ENCODE peak calls at places on chromosomes 13 and 19, in nine cellular contexts. P is osteoblast; M is AG09309; I is fibroblast of pulmonary artery; H is IMR-90; K is astrocyte; C is GM12878; L is CD4-positive, alpha-beta T cell; B is ascending aorta. T is an unnamed sample.

GRCh38 chr13:26412263-26412662 is 145.2 kb upstream of the WASF3 start:
- DNase-seq in H (no peak), M (no peak), L (no peak), C (no peak), P (no peak), K (no peak), I (no peak), B (no peak), T (no peak)

GRCh38 chr19:7386308-7386707 is 37.6 kb downstream of the ARHGEF18 start:
- DNase-seq in M (no peak), P (no peak), B (no peak), H (no peak), L (no peak), I (no peak), C (no peak), K (no peak), T (no peak)

GRCh38 chr19:47045867-47046470 is 2.5 kb downstream of the TMEM160 start:
- DNase-seq in H (no peak), B (no peak), C (no peak), I (no peak), L (no peak), K (no peak), M (no peak), P (peak; percentile 62), T (no peak)

GRCh38 chr19:5342573-5343201 is 2.1 kb upstream of the PTPRS start:
- DNase-seq in C (no peak), K (no peak), L (no peak), P (peak; percentile 54), B (no peak), M (no peak), I (no peak), H (no peak), T (no peak)

GRCh38 chr13:91017669-91018053 is 329.8 kb upstream of the MIR17HG start:
- DNase-seq in P (no peak), H (no peak), I (no peak), B (no peak), K (peak; percentile 0), L (no peak), C (no peak), M (no peak), T (no peak)

GRCh38 chr19:49997709-49998108 is 27.5 kb downstream of the VRK3 start:
- DNase-seq in K (no peak), L (no peak), P (peak; percentile 71), H (peak; percentile 13), I (peak; percentile 23), C (peak; percentile 26), B (no peak), M (no peak), T (peak; percentile 15)

GRCh38 chr19:4328243-4328990 is 10.2 kb downstream of the STAP2 start:
- DNase-seq in K (peak; percentile 51), I (peak; percentile 97), M (no peak), B (peak; percentile 94), C (peak; percentile 75), P (peak; percentile 95), L (peak; percentile 93), H (peak; percentile 74), T (peak; percentile 98)

GRCh38 chr13:47816835-47817234 is 184.2 kb downstream of the SUCLA2 start:
- DNase-seq in I (no peak), P (no peak), C (no peak), K (no peak), M (no peak), B (no peak), L (no peak), H (no peak), T (no peak)

GRCh38 chr13:30355405-30355741 is 48.0 kb upstream of the KATNAL1 start:
- DNase-seq in M (no peak), C (no peak), P (no peak), H (no peak), L (peak; percentile 15), I (no peak), K (no peak), B (no peak), T (no peak)

GRCh38 chr19:46716013-46716671 is 772 bp downstream of the PRKD2 start:
- DNase-seq in P (peak; percentile 90), K (no peak), B (no peak), H (no peak), C (no peak), L (no peak), I (no peak), M (no peak), T (no peak)

GRCh38 chr19:16366433-16367268 is 42.0 kb downstream of the KLF2 start:
- DNase-seq in I (no peak), C (peak; percentile 69), L (no peak), K (no peak), M (no peak), H (no peak), B (no peak), P (peak; percentile 57), T (no peak)

GRCh38 chr13:105979131-105979530 is 556.3 kb downstream of the EFNB2 start:
- DNase-seq in P (no peak), I (no peak), H (no peak), M (no peak), K (no peak), L (no peak), B (no peak), C (no peak), T (no peak)

GRCh38 chr19:37594982-37595382 is 306 bp downstream of the ZNF540 start:
- DNase-seq in H (peak; percentile 58), K (peak; percentile 74), I (no peak), B (peak; percentile 88), L (peak; percentile 34), C (peak; percentile 16), P (peak; percentile 27), M (peak; percentile 11), T (no peak)

GRCh38 chr13:113592571-113592970 is 8.0 kb downstream of the TFDP1 start:
- DNase-seq in M (no peak), H (no peak), C (no peak), P (peak; percentile 67), K (no peak), I (no peak), B (peak; percentile 30), L (no peak), T (no peak)

GRCh38 chr13:38902551-38902950 is 88.1 kb downstream of the STOML3 start:
- DNase-seq in K (no peak), H (no peak), B (no peak), M (no peak), L (no peak), I (no peak), C (no peak), P (no peak), T (no peak)

GRCh38 chr19:10478476-10478875 is 24.7 kb downstream of the KEAP1 start:
- DNase-seq in P (peak; percentile 29), K (no peak), I (no peak), B (no peak), M (no peak), L (no peak), H (peak; percentile 36), C (no peak), T (peak; percentile 62)

GRCh38 chr19:10474962-10475451 is 28.1 kb downstream of the KEAP1 start:
- DNase-seq in K (no peak), B (no peak), M (no peak), L (no peak), I (no peak), H (no peak), C (no peak), P (peak; percentile 15), T (no peak)

GRCh38 chr19:10473192-10473591 is 30.0 kb downstream of the KEAP1 start:
- DNase-seq in B (no peak), K (no peak), P (no peak), M (no peak), L (no peak), H (no peak), I (no peak), C (no peak), T (peak; percentile 30)

DNA sequence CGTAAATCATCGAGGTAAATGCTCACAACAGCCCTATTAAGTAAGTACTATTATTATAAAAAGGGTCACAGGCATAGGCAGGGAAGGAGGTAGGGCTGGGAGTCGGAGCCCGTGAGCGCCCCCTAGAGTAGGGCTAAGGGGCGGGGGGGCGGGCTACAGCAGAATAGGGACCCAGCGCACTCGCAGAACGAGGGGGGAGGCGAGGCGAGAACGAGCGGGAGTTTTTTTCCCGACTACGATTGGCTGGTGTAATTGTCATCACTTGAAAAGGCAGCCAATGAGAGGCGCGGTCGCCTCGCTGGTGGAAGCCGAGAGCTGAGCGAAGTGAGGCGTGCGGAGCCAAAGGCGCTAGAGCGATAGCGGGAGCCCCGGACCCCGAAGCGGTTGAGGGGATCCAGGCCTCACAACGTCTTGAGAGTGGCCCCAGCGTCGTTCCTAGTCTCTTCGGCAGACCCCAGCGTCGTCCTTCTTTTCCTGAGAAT is 24.2 kb downstream of the KEAP1 start:
- DNase-seq in B (peak; percentile 97), K (peak; percentile 76), C (no peak), H (peak; percentile 82), L (peak; percentile 82), P (peak; percentile 95), I (peak; percentile 90), M (no peak), T (peak; percentile 89)
- TF ChIP-seq CTCF in B (peak; percentile 85), K (no peak), C (peak; percentile 16), H (peak; percentile 49), L (peak; percentile 93), P (peak; percentile 43), I (peak; percentile 25), M (peak; percentile 39), T (peak; percentile 50)

GRCh38 chr19:43950834-43951626 is at the start of gene ZNF221:
- DNase-seq in P (peak; percentile 96), L (peak; percentile 19), H (peak; percentile 99), K (peak; percentile 97), I (peak; percentile 99), M (peak; percentile 95), C (peak; percentile 79), B (peak; percentile 94), T (peak; percentile 99)
- TF ChIP-seq CTCF in P (peak; percentile 42), L (no peak), H (peak; percentile 57), K (peak; percentile 51), I (peak; percentile 38), M (peak; percentile 13), C (peak; percentile 43), B (peak; percentile 52), T (peak; percentile 38)

DNA sequence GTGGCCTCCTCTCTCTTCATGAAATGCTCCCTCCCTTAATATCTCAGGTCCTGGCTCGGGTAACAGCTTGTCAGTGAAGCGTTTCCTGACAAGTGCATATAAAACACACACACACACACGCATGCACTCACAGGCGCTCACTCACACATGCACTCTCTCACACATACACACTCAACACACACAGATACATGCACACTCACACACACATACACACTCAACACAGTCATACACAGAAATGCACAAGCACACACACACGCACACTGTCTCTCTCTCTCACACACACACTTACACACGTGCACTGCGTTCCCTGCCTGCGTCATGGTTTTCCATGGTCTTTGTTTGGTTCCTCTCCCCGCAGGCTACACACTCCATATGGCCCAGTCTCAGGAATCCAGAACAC is 344.1 kb downstream of the UQCRFS1 start:
- DNase-seq in B (no peak), L (no peak), K (no peak), H (no peak), P (no peak), I (no peak), C (no peak), M (no peak), T (no peak)
- TF ChIP-seq CTCF in B (no peak), L (no peak), K (no peak), H (no peak), P (no peak), I (no peak), C (no peak), M (no peak), T (no peak)

DNA sequence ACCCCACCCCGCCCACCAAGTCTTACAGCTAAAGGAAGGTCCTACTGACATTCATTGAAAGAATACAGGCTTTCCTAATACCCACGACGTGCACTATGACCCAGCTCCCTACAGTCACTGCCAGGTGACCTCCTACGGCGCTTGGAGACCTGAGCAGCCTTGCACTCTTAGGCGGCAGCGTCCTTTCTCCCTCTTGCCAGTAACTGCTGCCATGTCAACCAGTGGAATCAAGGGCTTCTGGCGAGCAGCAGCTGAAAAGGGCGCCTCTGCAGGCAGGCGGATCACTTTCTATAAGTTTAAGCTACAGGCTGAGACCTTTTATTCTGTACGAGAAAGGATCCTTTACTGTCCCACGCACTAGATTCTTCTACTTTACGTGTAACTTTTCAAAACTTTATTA is 2.0 kb downstream of the KCTD12 start:
- DNase-seq in I (peak; percentile 70), P (peak; percentile 72), L (no peak), M (no peak), K (no peak), C (no peak), B (no peak), H (no peak), T (peak; percentile 75)
- TF ChIP-seq CTCF in I (peak; percentile 61), P (peak; percentile 51), L (no peak), M (peak; percentile 31), K (peak; percentile 8), C (no peak), B (peak; percentile 49), H (no peak), T (peak; percentile 71)

T was measured in fibroblast of the aortic adventitia.